ENCODE peak calls at places on chromosomes 13 and 19, in nine cellular contexts. S, V, H, L, Z, F, O, Y and G are unnamed samples.
A peak's percentile ranks its signal among the peaks of the same experiment; 100 is the strongest.

GRCh38 chr19:56066152-56067023 is 54.7 kb downstream of the ZNF787 start:
- DNase-seq in S (peak; percentile 59), V (peak; percentile 79), H (peak; percentile 92), L (peak; percentile 42), Z (peak; percentile 77), F (no peak), O (peak; percentile 39), Y (peak; percentile 40), G (peak; percentile 38)

GRCh38 chr19:18768046-18768771 is 22.9 kb downstream of the COMP start:
- DNase-seq in S (no peak), V (peak; percentile 60), H (no peak), L (no peak), Z (no peak), F (no peak), O (no peak), Y (no peak), G (no peak)

GRCh38 chr19:41436664-41436951 is 3.1 kb downstream of the DMAC2 start:
- DNase-seq in S (no peak), V (no peak), H (no peak), L (no peak), Z (no peak), F (no peak), O (no peak), Y (no peak), G (no peak)

GRCh38 chr19:29628661-29629385 is 22.7 kb downstream of the POP4 start:
- DNase-seq in S (no peak), V (no peak), H (no peak), L (no peak), Z (no peak), F (no peak), O (no peak), Y (no peak), G (no peak)

GRCh38 chr19:30450101-30450500 is 77.9 kb downstream of the ZNF536 start:
- DNase-seq in S (no peak), V (peak; percentile 60), H (no peak), L (peak; percentile 64), Z (peak; percentile 71), F (no peak), O (no peak), Y (no peak), G (no peak)

GRCh38 chr19:52138614-52139290 is 986 bp downstream of the ZNF616 start:
- DNase-seq in S (peak; percentile 47), V (peak; percentile 72), H (no peak), L (peak; percentile 29), Z (peak; percentile 82), F (no peak), O (peak; percentile 4), Y (peak; percentile 8), G (no peak)

GRCh38 chr13:20395061-20395916 is 130.4 kb downstream of the CRYL1 start:
- DNase-seq in S (no peak), V (no peak), H (no peak), L (no peak), Z (no peak), F (no peak), O (no peak), Y (no peak), G (no peak)

GRCh38 chr13:113667771-113668490 is 912 bp downstream of the GRK1 start:
- DNase-seq in S (no peak), V (no peak), H (no peak), L (peak; percentile 4), Z (no peak), F (no peak), O (no peak), Y (no peak), G (no peak)

GRCh38 chr13:102440259-102440936 is 38.5 kb upstream of the FGF14 start:
- DNase-seq in S (peak; percentile 72), V (no peak), H (no peak), L (no peak), Z (no peak), F (no peak), O (no peak), Y (no peak), G (no peak)

GRCh38 chr19:2461751-2462634 is 5.2 kb upstream of the LMNB2 start:
- DNase-seq in S (peak; percentile 83), V (peak; percentile 60), H (peak; percentile 94), L (no peak), Z (peak; percentile 78), F (no peak), O (no peak), Y (peak; percentile 81), G (peak; percentile 89)

GRCh38 chr19:9847087-9847671 is 12.1 kb downstream of the PIN1 start:
- DNase-seq in S (peak; percentile 20), V (peak; percentile 90), H (peak; percentile 94), L (no peak), Z (peak; percentile 56), F (peak; percentile 41), O (peak; percentile 22), Y (peak; percentile 53), G (peak; percentile 62)

GRCh38 chr13:74061939-74062595 is 72.1 kb downstream of the KLF12 start:
- DNase-seq in S (peak; percentile 84), V (peak; percentile 32), H (no peak), L (no peak), Z (no peak), F (no peak), O (no peak), Y (no peak), G (no peak)

GRCh38 chr19:17306285-17306714 is 628 bp downstream of the MRPL34 start:
- DNase-seq in S (no peak), V (no peak), H (no peak), L (no peak), Z (peak; percentile 77), F (no peak), O (no peak), Y (no peak), G (no peak)

GRCh38 chr19:49056101-49056901 is 1.2 kb downstream of the CGB7 start:
- DNase-seq in S (peak; percentile 45), V (peak; percentile 71), H (no peak), L (peak; percentile 52), Z (peak; percentile 87), F (no peak), O (no peak), Y (peak; percentile 28), G (peak; percentile 82)

GRCh38 chr19:5188548-5189317 is 151.9 kb downstream of the PTPRS start:
- DNase-seq in S (no peak), V (no peak), H (no peak), L (no peak), Z (no peak), F (no peak), O (no peak), Y (no peak), G (no peak)

GRCh38 chr13:52395704-52396103 is 10.3 kb downstream of the THSD1 start:
- DNase-seq in S (no peak), V (no peak), H (no peak), L (no peak), Z (no peak), F (no peak), O (peak; percentile 62), Y (no peak), G (no peak)

GRCh38 chr19:8041553-8041952 is 11.0 kb upstream of the CCL25 start:
- DNase-seq in S (no peak), V (no peak), H (no peak), L (no peak), Z (no peak), F (no peak), O (no peak), Y (no peak), G (no peak)

GRCh38 chr19:9523885-9524474 is 14.5 kb downstream of the ZNF426 start:
- DNase-seq in S (no peak), V (no peak), H (no peak), L (no peak), Z (no peak), F (no peak), O (no peak), Y (no peak), G (no peak)

GRCh38 chr13:99501952-99502310 is 659 bp downstream of the TM9SF2 start:
- DNase-seq in S (peak; percentile 43), V (peak; percentile 56), H (no peak), L (no peak), Z (no peak), F (no peak), O (no peak), Y (no peak), G (no peak)

GRCh38 chr13:79508224-79508961 is 27.4 kb downstream of the NDFIP2 start:
- DNase-seq in S (no peak), V (no peak), H (no peak), L (no peak), Z (no peak), F (no peak), O (no peak), Y (no peak), G (no peak)

GRCh38 chr13:50353651-50354415 is 338.6 kb downstream of the KCNRG start:
- DNase-seq in S (no peak), V (no peak), H (no peak), L (no peak), Z (no peak), F (no peak), O (no peak), Y (no peak), G (no peak)

GRCh38 chr19:41327076-41327475 is 17.1 kb downstream of the CCDC97 start:
- DNase-seq in S (peak; percentile 37), V (no peak), H (no peak), L (no peak), Z (no peak), F (no peak), O (no peak), Y (no peak), G (no peak)

GRCh38 chr19:31718041-31718440 is 368.8 kb upstream of the TSHZ3 start:
- DNase-seq in S (no peak), V (no peak), H (no peak), L (no peak), Z (no peak), F (no peak), O (no peak), Y (no peak), G (no peak)

GRCh38 chr19:4977299-4978174 is 8.6 kb downstream of the KDM4B start:
- DNase-seq in S (no peak), V (peak; percentile 42), H (peak; percentile 59), L (no peak), Z (no peak), F (no peak), O (no peak), Y (no peak), G (no peak)

GRCh38 chr19:43809762-43810696 is 7.8 kb upstream of the LYPD5 start:
- DNase-seq in S (peak; percentile 66), V (no peak), H (no peak), L (no peak), Z (peak; percentile 71), F (no peak), O (peak; percentile 31), Y (no peak), G (no peak)

GRCh38 chr19:18332917-18333530 is 7.4 kb upstream of the PGPEP1 start:
- DNase-seq in S (no peak), V (no peak), H (no peak), L (no peak), Z (no peak), F (no peak), O (no peak), Y (no peak), G (no peak)

GRCh38 chr19:53131085-53131484 is 1.6 kb downstream of the ZNF415 start:
- DNase-seq in S (no peak), V (no peak), H (no peak), L (no peak), Z (peak; percentile 35), F (no peak), O (no peak), Y (no peak), G (no peak)

GRCh38 chr19:10289836-10290438 is at the start of gene ICAM5:
- DNase-seq in S (peak; percentile 54), V (no peak), H (peak; percentile 55), L (no peak), Z (no peak), F (no peak), O (no peak), Y (peak; percentile 31), G (no peak)

GRCh38 chr19:3100747-3101730 is 6.9 kb downstream of the GNA11 start:
- DNase-seq in S (no peak), V (no peak), H (no peak), L (peak; percentile 8), Z (no peak), F (no peak), O (no peak), Y (no peak), G (no peak)

GRCh38 chr13:87498681-87499080 is 172.5 kb upstream of the SLITRK5 start:
- DNase-seq in S (peak; percentile 0), V (peak; percentile 16), H (no peak), L (no peak), Z (peak; percentile 49), F (no peak), O (no peak), Y (no peak), G (peak; percentile 61)

GRCh38 chr19:31532034-31532433 is 182.8 kb upstream of the TSHZ3 start:
- DNase-seq in S (no peak), V (no peak), H (no peak), L (no peak), Z (no peak), F (no peak), O (no peak), Y (no peak), G (no peak)